ENCODE peak calls at places on chromosomes 13 and 19, in six cellular contexts. N is uterus; R is CD8-positive, alpha-beta memory T cell; V is SK-N-MC; J is heart right ventricle; Z is SK-N-SH. Y is an unnamed sample.

GRCh38 chr13:29743229-29743786 is 107.1 kb downstream of the UBL3 start:
- DNase-seq in V (no peak), N (peak), Z (peak), J (peak), R (no peak), Y (no peak)

GRCh38 chr13:50200988-50201387 is 185.7 kb downstream of the KCNRG start:
- DNase-seq in N (no peak), J (no peak), V (no peak), Z (no peak), R (no peak), Y (no peak)

GRCh38 chr19:31633014-31633413 is 283.8 kb upstream of the TSHZ3 start:
- DNase-seq in V (no peak), N (no peak), J (no peak), Z (no peak), R (no peak), Y (no peak)

GRCh38 chr13:44331912-44332840 is 41.4 kb upstream of the SERP2 start:
- DNase-seq in N (peak), Z (peak), R (no peak), V (peak), J (peak), Y (peak)

GRCh38 chr13:109145631-109146030 is 516.2 kb downstream of the MYO16 start:
- DNase-seq in V (peak), Z (peak), J (no peak), N (no peak), R (no peak), Y (no peak)

GRCh38 chr13:109743706-109744453 is 42.5 kb downstream of the IRS2 start:
- DNase-seq in J (no peak), Z (peak), N (peak), R (no peak), V (no peak), Y (no peak)

GRCh38 chr19:15464394-15465385 is at the start of gene RASAL3:
- DNase-seq in J (peak), V (no peak), R (peak), N (no peak), Z (no peak), Y (no peak)

GRCh38 chr13:49604570-49604969 is 19.2 kb upstream of the RCBTB1 start:
- DNase-seq in J (no peak), Z (no peak), N (no peak), V (no peak), R (no peak), Y (no peak)

GRCh38 chr13:27599845-27600553 is 20.3 kb downstream of the LNX2 start:
- DNase-seq in V (no peak), R (no peak), Z (peak), N (no peak), J (no peak), Y (no peak)

GRCh38 chr13:60162096-60162495 is 1.6 kb downstream of the DIAPH3 start:
- DNase-seq in N (no peak), V (no peak), J (no peak), Z (no peak), R (no peak), Y (no peak)

GRCh38 chr13:40026174-40026585 is 370.7 kb downstream of the COG6 start:
- DNase-seq in V (no peak), J (no peak), Z (no peak), R (peak), N (no peak), Y (no peak)

GRCh38 chr19:3595521-3596061 is 10.3 kb downstream of the GIPC3 start:
- DNase-seq in Z (no peak), V (no peak), N (no peak), J (no peak), R (no peak), Y (no peak)

GRCh38 chr19:19026299-19026971 is 6.9 kb downstream of the SUGP2 start:
- DNase-seq in V (no peak), N (no peak), Z (no peak), J (no peak), R (no peak), Y (no peak)

GRCh38 chr13:76474356-76474755 is 411.8 kb downstream of the KCTD12 start:
- DNase-seq in Z (no peak), J (no peak), R (no peak), N (no peak), V (no peak), Y (no peak)

GRCh38 chr13:97272526-97272925 is 50.4 kb downstream of the MBNL2 start:
- DNase-seq in N (no peak), V (no peak), Z (no peak), R (no peak), J (no peak), Y (no peak)

GRCh38 chr13:97310809-97311436 is 88.8 kb downstream of the MBNL2 start:
- DNase-seq in Z (peak), N (no peak), V (no peak), J (no peak), R (no peak), Y (no peak)

GRCh38 chr19:10454267-10454666 is 33.9 kb downstream of the PDE4A start:
- DNase-seq in Z (peak), R (no peak), J (no peak), V (no peak), N (no peak), Y (no peak)

GRCh38 chr19:18833141-18833476 is 1.4 kb downstream of the UPF1 start:
- DNase-seq in R (no peak), J (no peak), V (no peak), N (no peak), Z (no peak), Y (no peak)

GRCh38 chr19:38663957-38664502 is 16.6 kb downstream of the ACTN4 start:
- DNase-seq in V (no peak), J (peak), N (peak), R (peak), Z (no peak), Y (no peak)

GRCh38 chr13:52644108-52644507 is 1.9 kb downstream of the HNRNPA1L2 start:
- DNase-seq in V (no peak), R (no peak), J (no peak), Z (no peak), N (no peak), Y (no peak)

GRCh38 chr13:36163809-36164308 is 32.7 kb upstream of the DCLK1 start:
- DNase-seq in Z (peak), V (no peak), R (no peak), N (peak), J (peak), Y (no peak)

GRCh38 chr19:46069841-46070341 is 29.1 kb upstream of the IGFL4 start:
- DNase-seq in N (no peak), Z (no peak), V (no peak), R (no peak), J (no peak), Y (no peak)

GRCh38 chr13:98487016-98487415 is 89.9 kb downstream of the STK24 start:
- DNase-seq in R (no peak), Z (no peak), V (no peak), N (no peak), J (no peak), Y (no peak)

GRCh38 chr13:24605923-24606372 is 74.3 kb upstream of the ATP12A start:
- DNase-seq in N (no peak), J (no peak), V (no peak), R (peak), Z (no peak), Y (no peak)

GRCh38 chr19:4730740-4731171 is 7.1 kb upstream of the DPP9 start:
- DNase-seq in J (peak), R (peak), Z (peak), V (no peak), N (no peak), Y (no peak)

GRCh38 chr13:97692628-97693027 is 258.7 kb downstream of the RAP2A start:
- DNase-seq in N (no peak), J (no peak), V (no peak), R (no peak), Z (no peak), Y (no peak)

GRCh38 chr19:34067861-34068271 is 104.4 kb upstream of the LSM14A start:
- DNase-seq in Z (no peak), N (no peak), J (no peak), V (no peak), R (no peak), Y (no peak)

GRCh38 chr13:94073006-94073744 is 406.3 kb downstream of the DCT start:
- DNase-seq in N (no peak), V (no peak), Z (no peak), J (no peak), R (no peak), Y (no peak)

GRCh38 chr13:71759506-71760225 is 107.3 kb downstream of the DACH1 start:
- DNase-seq in V (no peak), R (no peak), N (no peak), Z (no peak), J (no peak), Y (no peak)
- H3K27ac ChIP-seq in V (no peak), R (no peak), N (no peak), Z (no peak), J (peak), Y (no peak)

GRCh38 chr13:113105032-113105993 is at the start of gene F7:
- DNase-seq in J (no peak), R (no peak), N (no peak), Z (no peak), V (no peak), Y (no peak)
- H3K27ac ChIP-seq in J (no peak), R (no peak), N (no peak), Z (no peak), V (no peak), Y (no peak)

GRCh38 chr19:49956113-49956491 is 4.9 kb downstream of the SIGLEC11 start:
- DNase-seq in Z (no peak), N (no peak), R (no peak), V (no peak), J (no peak), Y (no peak)
- H3K27ac ChIP-seq in Z (no peak), N (no peak), R (no peak), V (no peak), J (no peak), Y (no peak)

GRCh38 chr19:27671876-27672275 is 1541.1 kb downstream of the UQCRFS1 start:
- DNase-seq in V (no peak), Z (no peak), J (no peak), R (no peak), N (no peak), Y (peak)

GRCh38 chr19:27674701-27675100 is 1538.2 kb downstream of the UQCRFS1 start:
- DNase-seq in J (no peak), Z (no peak), V (no peak), R (no peak), N (no peak), Y (peak)

GRCh38 chr19:27675771-27676170 is 1537.2 kb downstream of the UQCRFS1 start:
- DNase-seq in N (no peak), Z (no peak), J (no peak), R (no peak), V (no peak), Y (no peak)

GRCh38 chr19:27672309-27673047 is 1540.5 kb downstream of the UQCRFS1 start:
- DNase-seq in Z (no peak), N (no peak), J (peak), V (no peak), R (no peak), Y (peak)

DNA sequence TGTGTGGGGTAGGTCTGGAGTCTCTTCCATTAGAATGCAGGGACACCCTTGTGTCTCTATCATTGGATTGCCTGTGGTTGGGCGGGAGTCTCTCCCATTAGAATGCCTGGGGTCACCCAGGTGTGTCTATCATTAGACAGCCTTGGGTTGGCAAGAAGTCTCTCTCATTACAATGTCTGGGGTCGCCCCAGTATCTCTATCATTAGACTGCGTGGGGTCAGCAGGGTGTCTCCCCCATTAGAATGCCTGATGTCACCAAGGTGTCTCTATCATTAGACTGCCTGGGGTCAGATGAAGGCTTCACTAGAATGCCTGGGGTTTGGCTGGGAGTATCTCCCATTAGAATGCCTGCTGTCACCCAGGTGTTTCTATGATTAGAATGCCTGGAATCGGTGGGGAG is 1539.0 kb downstream of the UQCRFS1 start:
- DNase-seq in Z (no peak), J (no peak), R (no peak), V (no peak), N (no peak), Y (peak)
- H3K27ac ChIP-seq in Z (no peak), J (no peak), R (no peak), V (no peak), N (no peak), Y (no peak)

GRCh38 chr19:55633866-55634265 is 6.9 kb upstream of the ZNF580 start:
- DNase-seq in V (no peak), N (no peak), Z (no peak), R (no peak), J (no peak), Y (no peak)
- H3K27ac ChIP-seq in V (no peak), N (peak), Z (no peak), R (no peak), J (no peak), Y (no peak)

DNA sequence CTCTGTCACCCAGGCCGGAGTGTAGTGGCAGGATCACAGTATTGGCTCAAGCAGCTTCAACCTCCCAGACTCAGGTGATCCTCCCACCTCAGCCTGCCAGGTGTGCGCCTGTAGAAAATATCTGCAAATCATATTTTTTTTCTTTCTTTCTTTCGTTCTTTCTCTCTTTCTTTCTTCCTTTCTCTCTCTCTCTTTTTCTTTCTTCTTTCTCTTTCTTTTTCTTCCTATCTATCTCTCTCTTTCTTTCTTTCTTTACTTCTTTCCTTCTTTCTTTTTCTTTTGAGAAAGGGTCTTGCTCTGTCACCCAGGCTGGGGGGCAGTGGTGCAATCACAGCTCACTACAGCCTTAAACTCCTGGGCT is 16.3 kb upstream of the IGSF23 start:
- DNase-seq in Z (no peak), R (no peak), J (no peak), V (no peak), N (no peak), Y (no peak)
- H3K27ac ChIP-seq in Z (no peak), R (no peak), J (no peak), V (no peak), N (no peak), Y (no peak)

GRCh38 chr19:16612631-16613030 is 15.4 kb downstream of the MED26 start:
- DNase-seq in R (no peak), V (no peak), J (no peak), N (no peak), Z (no peak), Y (no peak)

GRCh38 chr19:16614941-16615340 is 13.1 kb downstream of the MED26 start:
- DNase-seq in V (no peak), Z (no peak), N (no peak), J (no peak), R (no peak), Y (no peak)

GRCh38 chr19:16618248-16618647 is 9.8 kb downstream of the MED26 start:
- DNase-seq in J (no peak), Z (no peak), N (no peak), V (no peak), R (no peak), Y (no peak)

GRCh38 chr19:16613841-16614240 is 14.2 kb downstream of the MED26 start:
- DNase-seq in R (no peak), J (no peak), Z (no peak), V (no peak), N (no peak), Y (no peak)

DNA sequence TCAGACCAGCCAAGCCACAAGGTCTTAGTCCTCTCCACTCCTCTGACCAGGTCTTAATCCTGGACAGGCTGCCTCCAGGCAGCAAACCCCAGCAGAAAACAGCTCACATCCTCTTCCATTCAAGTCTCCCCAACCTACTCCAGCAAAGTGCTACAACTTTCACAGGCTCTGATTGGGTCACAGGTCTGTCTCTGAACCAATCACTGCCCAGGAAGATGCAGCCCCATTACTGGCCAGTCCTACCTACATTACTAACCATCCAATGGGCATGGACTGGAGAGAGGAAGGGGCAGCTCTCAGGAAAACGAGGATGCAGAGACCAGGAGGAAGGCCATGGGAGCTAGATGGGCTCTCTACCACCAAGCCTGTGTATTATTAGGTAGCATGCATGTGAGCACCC is 12.2 kb downstream of the MED26 start:
- DNase-seq in Z (peak), V (no peak), J (no peak), N (no peak), R (no peak), Y (no peak)
- H3K27ac ChIP-seq in Z (no peak), V (no peak), J (no peak), N (no peak), R (no peak), Y (no peak)

Y was measured in coronary artery.